ENCODE peak calls at places on chromosome 2, in six cellular contexts. R, F, M, A, Y and I are unnamed samples.

GRCh38 chr2:66122491-66122890 is 312.4 kb upstream of the MEIS1 start:
- DNase-seq in R (no peak), F (no peak), M (no peak), A (no peak), Y (no peak), I (no peak)

GRCh38 chr2:97706708-97707345 is 6.5 kb upstream of the ZAP70 start:
- DNase-seq in R (no peak), F (no peak), M (no peak), A (no peak), Y (no peak), I (peak)

GRCh38 chr2:178258916-178259315 is 64.6 kb downstream of the OSBPL6 start:
- DNase-seq in R (no peak), F (no peak), M (no peak), A (no peak), Y (no peak), I (no peak)

GRCh38 chr2:24919977-24920812 is at the start of gene ADCY3:
- DNase-seq in R (no peak), F (peak), M (no peak), A (peak), Y (peak), I (peak)

GRCh38 chr2:169131587-169132512 is 62.5 kb downstream of the DHRS9 start:
- DNase-seq in R (peak), F (no peak), M (no peak), A (no peak), Y (no peak), I (no peak)

GRCh38 chr2:85621338-85621737 is 5.4 kb downstream of the USP39 start:
- DNase-seq in R (no peak), F (no peak), M (peak), A (no peak), Y (no peak), I (no peak)

GRCh38 chr2:43853141-43854081 is 14.6 kb downstream of the ABCG8 start:
- DNase-seq in R (no peak), F (no peak), M (no peak), A (no peak), Y (no peak), I (no peak)

GRCh38 chr2:88329815-88330603 is 122.5 kb downstream of the FOXI3 start:
- DNase-seq in R (peak), F (peak), M (no peak), A (no peak), Y (peak), I (no peak)

GRCh38 chr2:227455200-227455599 is 16.8 kb upstream of the AGFG1 start:
- DNase-seq in R (no peak), F (no peak), M (no peak), A (no peak), Y (no peak), I (no peak)

GRCh38 chr2:179837408-179837807 is 24.0 kb downstream of the ZNF385B start:
- DNase-seq in R (peak), F (no peak), M (no peak), A (no peak), Y (no peak), I (no peak)

GRCh38 chr2:197273485-197273884 is 37.1 kb downstream of the ANKRD44 start:
- DNase-seq in R (no peak), F (no peak), M (no peak), A (no peak), Y (no peak), I (no peak)

GRCh38 chr2:19648583-19648982 is 253.2 kb downstream of the TTC32 start:
- DNase-seq in R (peak), F (no peak), M (no peak), A (no peak), Y (no peak), I (no peak)

GRCh38 chr2:121858406-121858805 is 103.0 kb downstream of the TSN start:
- DNase-seq in R (peak), F (no peak), M (no peak), A (no peak), Y (no peak), I (no peak)

GRCh38 chr2:59277656-59278055 is 1036.5 kb upstream of the FANCL start:
- DNase-seq in R (no peak), F (no peak), M (no peak), A (no peak), Y (no peak), I (no peak)

GRCh38 chr2:204145197-204146190 is 208.9 kb downstream of the ICOS start:
- DNase-seq in R (peak), F (peak), M (peak), A (peak), Y (peak), I (no peak)

GRCh38 chr2:85936421-85937068 is 47.8 kb upstream of the ST3GAL5 start:
- DNase-seq in R (no peak), F (no peak), M (no peak), A (no peak), Y (no peak), I (no peak)

GRCh38 chr2:236085647-236086046 is 82.5 kb downstream of the GBX2 start:
- DNase-seq in R (no peak), F (no peak), M (no peak), A (no peak), Y (peak), I (no peak)

GRCh38 chr2:215028231-215028630 is 110.2 kb downstream of the ABCA12 start:
- DNase-seq in R (peak), F (no peak), M (no peak), A (no peak), Y (no peak), I (no peak)

GRCh38 chr2:187429989-187430388 is 18.1 kb downstream of the CALCRL start:
- DNase-seq in R (peak), F (no peak), M (no peak), A (no peak), Y (no peak), I (no peak)

GRCh38 chr2:36702781-36703180 is 6.3 kb downstream of the VIT start:
- DNase-seq in R (no peak), F (no peak), M (no peak), A (no peak), Y (no peak), I (no peak)

GRCh38 chr2:109238580-109238979 is 109.6 kb downstream of the SH3RF3 start:
- DNase-seq in R (peak), F (peak), M (peak), A (no peak), Y (no peak), I (no peak)

GRCh38 chr2:72497761-72498160 is 328.1 kb downstream of the EXOC6B start:
- DNase-seq in R (no peak), F (no peak), M (no peak), A (no peak), Y (no peak), I (no peak)

GRCh38 chr2:25305809-25306208 is 35.9 kb downstream of the DNMT3A start:
- DNase-seq in R (no peak), F (no peak), M (no peak), A (no peak), Y (no peak), I (no peak)

GRCh38 chr2:155895016-155895415 is 437.5 kb downstream of the NR4A2 start:
- DNase-seq in R (peak), F (no peak), M (no peak), A (no peak), Y (no peak), I (no peak)

GRCh38 chr2:126658316-126658909 is 2.5 kb downstream of the GYPC start:
- DNase-seq in R (no peak), F (no peak), M (no peak), A (no peak), Y (no peak), I (no peak)

GRCh38 chr2:216222650-216223352 is 113.7 kb downstream of the XRCC5 start:
- DNase-seq in R (peak), F (peak), M (no peak), A (no peak), Y (no peak), I (no peak)

GRCh38 chr2:71299507-71299906 is 32.1 kb upstream of the ZNF638 start:
- DNase-seq in R (peak), F (no peak), M (no peak), A (no peak), Y (no peak), I (no peak)

GRCh38 chr2:9641641-9642040 is 10.8 kb upstream of the YWHAQ start:
- DNase-seq in R (no peak), F (peak), M (no peak), A (no peak), Y (no peak), I (no peak)

GRCh38 chr2:101120124-101120996 is 30.8 kb downstream of the TBC1D8 start:
- DNase-seq in R (peak), F (no peak), M (peak), A (no peak), Y (no peak), I (no peak)

GRCh38 chr2:113818382-113818951 is 62.0 kb upstream of the SLC35F5 start:
- DNase-seq in R (peak), F (no peak), M (no peak), A (no peak), Y (peak), I (no peak)

GRCh38 chr2:9103663-9104277 is 100.3 kb upstream of the MBOAT2 start:
- DNase-seq in R (no peak), F (no peak), M (no peak), A (no peak), Y (no peak), I (no peak)

GRCh38 chr2:240217431-240218301 is 77.2 kb upstream of the OTOS start:
- DNase-seq in R (no peak), F (no peak), M (peak), A (peak), Y (no peak), I (peak)

GRCh38 chr2:3251974-3252373 is 125.6 kb downstream of the EIPR1 start:
- DNase-seq in R (no peak), F (no peak), M (no peak), A (no peak), Y (no peak), I (no peak)